ENCODE peak calls at places on chromosomes 6 and 20, in five cellular contexts. W is HepG2, I is HCT116, Y is SK-N-SH, C is GM12878. A is an unnamed sample.

GRCh38 chr6:158646023-158646888 is 1.7 kb upstream of the DYNLT1 start:
- DNase-seq in C (no peak), Y (no peak), I (no peak), W (no peak), A (no peak)

GRCh38 chr6:143867236-143867635 is 3.0 kb downstream of the ZC2HC1B start:
- DNase-seq in I (no peak), W (no peak), Y (no peak), C (no peak), A (no peak)

GRCh38 chr6:141167945-141168344 is 964.8 kb upstream of the GJE1 start:
- DNase-seq in W (no peak), I (no peak), Y (no peak), C (no peak), A (no peak)

GRCh38 chr6:134060491-134061106 is 8.2 kb upstream of the SLC2A12 start:
- DNase-seq in Y (no peak), C (no peak), W (peak; percentile 57), I (no peak), A (no peak)

GRCh38 chr6:167766986-167767714 is 59.6 kb upstream of the AFDN start:
- DNase-seq in C (no peak), W (no peak), I (no peak), Y (no peak), A (no peak)

GRCh38 chr20:63027425-63028389 is 20.9 kb upstream of the BHLHE23 start:
- DNase-seq in W (no peak), Y (peak; percentile 76), I (no peak), C (no peak), A (peak; percentile 63)

GRCh38 chr6:127190552-127190951 is 72.1 kb downstream of the RSPO3 start:
- DNase-seq in Y (no peak), I (peak; percentile 34), C (no peak), W (no peak), A (no peak)

GRCh38 chr6:137799950-137800568 is 67.0 kb upstream of the TNFAIP3 start:
- DNase-seq in I (peak; percentile 54), W (peak; percentile 59), Y (peak; percentile 4), C (no peak), A (no peak)

GRCh38 chr20:24738981-24739633 is 210.0 kb upstream of the CST7 start:
- DNase-seq in I (no peak), Y (no peak), W (no peak), C (peak; percentile 9), A (no peak)

GRCh38 chr6:75458895-75459294 is 34.7 kb downstream of the FILIP1 start:
- DNase-seq in W (no peak), Y (no peak), I (no peak), C (no peak), A (no peak)

GRCh38 chr6:7137335-7138106 is 29.8 kb downstream of the RREB1 start:
- DNase-seq in W (no peak), C (no peak), I (no peak), Y (no peak), A (no peak)

GRCh38 chr6:148760143-148760505 is 13.3 kb downstream of the UST start:
- DNase-seq in Y (no peak), I (no peak), W (no peak), C (no peak), A (no peak)

DNA sequence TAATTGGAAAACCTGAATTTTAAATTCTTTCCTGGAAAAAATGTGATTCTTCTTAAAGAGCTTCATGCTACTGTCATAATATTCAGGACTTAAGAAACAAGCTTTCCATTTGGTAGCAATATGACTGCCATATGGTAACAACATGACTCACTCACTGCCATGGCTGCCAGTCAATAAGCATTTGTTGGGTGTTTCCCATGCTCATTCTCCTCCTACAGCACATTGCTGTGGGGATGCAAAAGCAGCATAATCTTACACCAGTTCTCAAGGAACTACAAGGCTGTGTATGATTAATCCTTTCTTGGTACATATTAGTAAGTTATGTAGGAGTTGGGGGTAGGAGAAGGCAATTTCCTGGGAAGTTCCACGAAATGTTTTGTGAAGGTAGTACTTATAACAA is 76.8 kb downstream of the CEP162 start:
- DNase-seq in Y (no peak), I (no peak), W (no peak), C (no peak), A (no peak)
- TF ChIP-seq JUND in Y (peak; percentile 37), I (no peak), W (no peak), C (no peak), A (no peak)

GRCh38 chr6:34531580-34532201 is 24.4 kb downstream of the SPDEF start:
- DNase-seq in Y (no peak), W (no peak), C (peak; percentile 17), I (peak; percentile 19), A (peak; percentile 88)
- TF ChIP-seq JUND in Y (no peak), W (no peak), C (no peak), I (no peak), A (no peak)

GRCh38 chr6:12420626-12421025 is 130.5 kb downstream of the EDN1 start:
- DNase-seq in Y (no peak), I (no peak), C (no peak), W (no peak), A (peak; percentile 98)
- TF ChIP-seq JUND in Y (no peak), I (no peak), C (no peak), W (no peak), A (peak; percentile 84)

DNA sequence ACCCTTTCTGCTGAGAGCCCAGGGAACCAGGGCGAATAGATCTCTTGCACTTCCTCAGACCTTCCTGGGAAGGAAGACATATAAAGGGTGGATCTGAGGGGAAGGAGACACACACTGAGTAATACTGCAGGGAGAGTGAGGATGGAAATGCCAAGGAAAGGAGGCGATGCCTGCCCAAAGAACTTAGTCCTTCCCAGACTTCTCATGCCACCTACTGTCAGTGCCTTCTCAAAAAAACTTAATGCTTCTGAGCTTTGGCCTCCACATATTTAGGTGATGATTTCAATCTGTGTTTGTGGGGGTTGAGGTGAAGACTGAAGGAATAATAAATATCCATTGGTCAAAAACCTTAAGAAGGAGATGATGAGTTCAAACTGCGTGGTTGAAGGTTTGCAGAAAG is 9.7 kb downstream of the BTN3A1 start:
- DNase-seq in Y (no peak), W (no peak), I (no peak), C (no peak), A (peak; percentile 51)
- TF ChIP-seq JUND in Y (no peak), W (no peak), I (no peak), C (no peak), A (no peak)

A was measured in T47D.